ENCODE peak calls at places on chromosomes 2 and 18, in nine cellular contexts. O is cardiac muscle cell; U is activated naive CD4-positive, alpha-beta T cell treated with anti-CD3 and anti-CD28 coated beads for 36 hours; M is prostate gland; Q is stimulated activated naive CD8-positive, alpha-beta T cell treated with anti-CD3 and anti-CD28 coated beads, Interleukin-15, Interleukin-2, amounts not matched to agents 100 U/mL and 50 U/mL, for 24 hours; P is pancreas; H is type B pancreatic cell; I is NCI-H2029; D is NCI-H2171 treated with DMSO at 0.1 percent for 48 hours. K is an unnamed sample.

GRCh38 chr2:188974184-188974583 is at the start of gene COL3A1:
- DNase-seq in I (no peak), O (peak), Q (no peak), U (no peak), P (no peak), H (no peak), D (no peak), M (no peak), K (no peak)

GRCh38 chr2:55141572-55142413 is 90.3 kb downstream of the CLHC1 start:
- DNase-seq in H (no peak), M (no peak), D (no peak), P (no peak), U (peak), I (no peak), Q (no peak), O (no peak), K (no peak)

GRCh38 chr2:128868686-128869551 is 550.3 kb upstream of the HS6ST1 start:
- DNase-seq in H (no peak), I (no peak), P (no peak), D (no peak), M (no peak), U (no peak), O (peak), Q (no peak), K (no peak)

GRCh38 chr18:46224181-46224775 is 120.1 kb downstream of the HAUS1 start:
- DNase-seq in U (no peak), P (no peak), M (no peak), O (no peak), I (no peak), H (no peak), Q (no peak), D (no peak), K (no peak)

GRCh38 chr2:69518836-69519235 is 81.6 kb upstream of the NFU1 start:
- DNase-seq in D (no peak), O (no peak), U (no peak), M (peak), P (no peak), H (no peak), Q (no peak), I (no peak), K (no peak)

GRCh38 chr2:5673861-5674240 is 18.3 kb upstream of the SOX11 start:
- DNase-seq in H (no peak), O (no peak), I (no peak), D (peak), P (no peak), Q (no peak), M (no peak), U (no peak), K (no peak)

GRCh38 chr2:232833830-232834229 is 36.2 kb upstream of the SNORC start:
- DNase-seq in H (no peak), Q (no peak), O (no peak), U (no peak), I (no peak), M (no peak), D (no peak), P (no peak), K (no peak)

GRCh38 chr2:98412751-98413445 is 31.8 kb upstream of the INPP4A start:
- DNase-seq in P (peak), H (no peak), O (peak), U (peak), M (no peak), I (peak), D (peak), Q (peak), K (peak)

GRCh38 chr2:204539010-204539385 is 6.3 kb upstream of the PARD3B start:
- DNase-seq in I (no peak), P (no peak), Q (no peak), O (peak), M (no peak), U (no peak), H (no peak), D (no peak), K (no peak)

GRCh38 chr2:239216614-239217273 is 184.1 kb downstream of the HDAC4 start:
- DNase-seq in D (no peak), U (peak), M (no peak), H (no peak), P (no peak), O (no peak), Q (peak), I (no peak), K (no peak)

GRCh38 chr18:9478545-9478944 is 3.2 kb downstream of the RALBP1 start:
- DNase-seq in O (no peak), U (no peak), M (no peak), D (no peak), I (no peak), H (no peak), P (no peak), Q (no peak), K (no peak)

GRCh38 chr18:654601-655000 is 2.9 kb upstream of the TYMS start:
- DNase-seq in O (no peak), I (no peak), M (no peak), U (no peak), H (no peak), D (no peak), Q (no peak), P (no peak), K (no peak)

GRCh38 chr2:138630164-138630563 is 128.6 kb downstream of the SPOPL start:
- DNase-seq in H (no peak), P (no peak), M (no peak), I (no peak), U (no peak), D (peak), Q (no peak), O (no peak), K (no peak)

GRCh38 chr2:26540977-26541376 is 63.1 kb upstream of the OTOF start:
- DNase-seq in M (no peak), H (no peak), Q (no peak), O (no peak), P (no peak), I (no peak), U (no peak), D (peak), K (no peak)

GRCh38 chr2:195342105-195342504 is 314.9 kb upstream of the SLC39A10 start:
- DNase-seq in U (no peak), H (no peak), I (no peak), M (no peak), D (no peak), O (no peak), P (no peak), Q (no peak), K (no peak)

GRCh38 chr2:64859208-64860161 is 129.7 kb upstream of the SLC1A4 start:
- DNase-seq in Q (no peak), M (peak), I (peak), D (peak), U (peak), P (peak), H (no peak), O (peak), K (peak)

GRCh38 chr2:165144315-165144714 is 59.5 kb downstream of the SCN3A start:
- DNase-seq in Q (no peak), P (no peak), H (no peak), D (no peak), U (no peak), O (no peak), M (no peak), I (no peak), K (no peak)

GRCh38 chr2:187618813-187619212 is 64.6 kb upstream of the TFPI start:
- DNase-seq in O (peak), U (no peak), D (no peak), P (no peak), I (no peak), H (no peak), M (no peak), Q (no peak), K (no peak)

K was measured in neural crest cell.